ENCODE peak calls at places on chromosomes 5 and 9, in nine cellular contexts. C is A549, T is endodermal cell, R is suprapubic skin, Y is cardiac muscle cell, U is HepG2, E is body of pancreas, G is IMR-90, Z is heart right ventricle. N is an unnamed sample.
A peak's percentile ranks its signal among the peaks of the same experiment; 100 is the strongest.

GRCh38 chr5:72566746-72567145 is 59.5 kb upstream of the ZNF366 start:
- DNase-seq in Y (no peak), U (no peak), T (no peak), E (no peak), G (no peak), Z (no peak), C (no peak), R (no peak), N (no peak)

GRCh38 chr5:159345861-159346260 is 15.6 kb upstream of the IL12B start:
- DNase-seq in U (no peak), R (no peak), G (no peak), C (no peak), Z (no peak), T (no peak), E (no peak), Y (no peak), N (no peak)

GRCh38 chr9:131848570-131849160 is 108.8 kb upstream of the RAPGEF1 start:
- DNase-seq in Y (no peak), E (no peak), U (no peak), R (no peak), C (no peak), G (no peak), T (no peak), Z (no peak), N (no peak)

GRCh38 chr9:104177003-104177611 is 83.0 kb downstream of the SMC2 start:
- DNase-seq in G (no peak), U (peak; percentile 9), Y (peak; percentile 28), T (no peak), C (peak; percentile 21), Z (no peak), E (peak; percentile 21), R (no peak), N (no peak)

GRCh38 chr5:127683006-127683405 is 20.2 kb upstream of the CCDC192 start:
- DNase-seq in E (no peak), C (no peak), Z (no peak), G (no peak), R (no peak), U (no peak), T (no peak), Y (no peak), N (no peak)

GRCh38 chr5:110086658-110087388 is 397.1 kb downstream of the MAN2A1 start:
- DNase-seq in Y (no peak), E (peak; percentile 16), Z (no peak), R (peak; percentile 80), G (peak; percentile 29), C (no peak), T (no peak), U (no peak), N (no peak)

GRCh38 chr9:80553986-80554715 is 982.4 kb downstream of the TLE4 start:
- DNase-seq in Z (no peak), Y (no peak), E (no peak), T (no peak), R (no peak), C (no peak), U (no peak), G (no peak), N (no peak)

GRCh38 chr9:112487008-112487798 is 576 bp downstream of the KIAA1958 start:
- DNase-seq in Y (peak; percentile 66), E (peak; percentile 64), G (peak; percentile 36), R (peak; percentile 63), T (peak; percentile 82), Z (peak; percentile 62), C (peak; percentile 62), U (peak; percentile 20), N (no peak)

DNA sequence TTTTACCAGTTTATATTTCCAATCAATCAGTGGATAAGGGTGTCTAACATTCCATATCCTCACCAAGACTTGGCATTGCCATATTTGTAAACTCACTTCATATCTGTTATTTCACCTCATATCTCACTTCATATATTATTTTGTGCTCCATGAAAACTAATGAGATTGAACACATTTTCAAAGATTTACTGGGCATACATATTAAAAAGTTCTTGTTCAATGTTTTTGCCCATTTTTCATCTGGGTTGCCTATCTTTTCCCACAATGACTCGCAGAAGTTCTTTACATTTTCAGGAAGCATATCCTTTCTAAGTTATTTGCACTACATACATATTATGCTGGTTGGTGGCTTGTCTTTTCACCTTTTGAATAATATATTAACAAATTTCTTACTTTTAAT is 15.3 kb downstream of the ZNF510 start:
- DNase-seq in R (no peak), U (no peak), Y (no peak), T (no peak), C (peak; percentile 9), E (no peak), Z (no peak), G (no peak), N (no peak)
- H3K9me3 ChIP-seq in R (peaks cover 72% of the 10 kb centered on the region), U (peaks cover 95% of the 10 kb centered on the region), Y (peaks cover 18% of the 10 kb centered on the region), T (peaks cover 100% of the 10 kb centered on the region), C (peaks cover 99% of the 10 kb centered on the region), E (peaks cover 89% of the 10 kb centered on the region), Z (peaks cover 100% of the 10 kb centered on the region), G (peaks cover 66% of the 10 kb centered on the region), N (peaks cover 86% of the 10 kb centered on the region)

GRCh38 chr5:171598279-171599152 is 179.1 kb downstream of the FGF18 start:
- DNase-seq in C (no peak), Z (no peak), E (no peak), Y (no peak), R (no peak), G (no peak), U (no peak), T (peak; percentile 29), N (no peak)
- H3K27ac ChIP-seq in C (no peak overlapping the region), Z (no peak overlapping the region), E (no peak overlapping the region), Y (no peak overlapping the region), R (no peak overlapping the region), G (no peak overlapping the region), U (no peak overlapping the region), T (no peak overlapping the region), N (no peak overlapping the region)

DNA sequence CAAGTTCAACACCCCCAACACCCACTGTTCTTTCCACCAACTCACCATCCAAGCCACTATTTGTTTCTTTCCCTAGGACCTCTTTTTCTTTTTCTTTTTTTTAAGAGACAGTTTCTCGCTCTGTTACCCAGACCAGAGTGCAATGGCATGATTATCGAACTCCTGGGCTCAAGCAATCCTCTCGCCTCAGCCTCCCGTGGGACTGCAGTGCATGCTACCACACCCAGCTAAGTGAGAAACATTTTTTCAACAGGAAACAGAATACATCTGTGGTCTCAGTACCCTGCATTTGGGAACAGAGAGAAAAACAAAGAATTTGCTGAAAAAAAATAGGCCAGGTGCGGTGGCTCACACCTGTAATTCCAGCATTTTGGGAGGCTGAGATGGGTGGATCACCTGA is 24.6 kb downstream of the B4GALT1 start:
- DNase-seq in U (no peak), T (no peak), C (no peak), R (no peak), E (no peak), Y (no peak), G (no peak), Z (no peak), N (no peak)
- H3K4me1 ChIP-seq in U (peaks cover 59% of the 10 kb centered on the region), T (no peaks in the 10 kb centered on the region), C (peaks cover 98% of the 10 kb centered on the region), R (peaks cover 81% of the 10 kb centered on the region), E (peaks cover 43% of the 10 kb centered on the region), Y (peaks cover 25% of the 10 kb centered on the region), G (peaks cover 27% of the 10 kb centered on the region), Z (peaks cover 100% of the 10 kb centered on the region), N (no peaks in the 10 kb centered on the region)

DNA sequence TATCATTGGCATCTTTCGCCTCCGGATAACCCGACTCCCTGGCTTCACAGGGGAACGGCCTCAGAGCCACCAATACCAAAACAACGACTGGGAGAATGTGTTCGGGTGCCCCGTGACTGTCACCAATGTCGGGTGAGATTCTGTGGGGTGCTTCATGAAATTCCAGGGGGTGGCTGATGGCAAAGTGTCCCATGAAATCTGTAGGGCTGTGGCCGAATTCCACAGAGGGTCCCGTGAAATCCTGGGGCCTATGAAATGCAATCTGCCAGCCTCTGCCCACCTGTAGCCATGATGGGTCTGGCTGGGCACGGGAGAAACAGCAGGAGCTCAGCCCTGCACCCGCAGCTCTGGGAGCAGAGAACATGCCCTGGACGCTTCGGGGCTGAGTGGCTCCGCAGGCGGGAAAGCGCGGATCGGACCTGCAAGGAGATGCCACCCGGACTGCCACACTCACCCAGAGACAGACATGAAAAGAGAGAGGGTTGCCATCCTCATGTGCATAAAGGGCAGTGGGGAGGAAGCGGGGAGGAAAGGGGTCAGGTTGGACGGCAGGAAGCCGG is 192.4 kb downstream of the OLFM1 start:
- DNase-seq in Z (no peak), Y (no peak), U (no peak), E (no peak), T (no peak), G (no peak), C (no peak), R (no peak), N (no peak)
- H3K9me3 ChIP-seq in Z (no peaks in the 10 kb centered on the region), Y (no peaks in the 10 kb centered on the region), U (no peaks in the 10 kb centered on the region), E (no peaks in the 10 kb centered on the region), T (no peaks in the 10 kb centered on the region), G (peaks cover 39% of the 10 kb centered on the region), C (no peaks in the 10 kb centered on the region), R (no peaks in the 10 kb centered on the region), N (no peaks in the 10 kb centered on the region)

DNA sequence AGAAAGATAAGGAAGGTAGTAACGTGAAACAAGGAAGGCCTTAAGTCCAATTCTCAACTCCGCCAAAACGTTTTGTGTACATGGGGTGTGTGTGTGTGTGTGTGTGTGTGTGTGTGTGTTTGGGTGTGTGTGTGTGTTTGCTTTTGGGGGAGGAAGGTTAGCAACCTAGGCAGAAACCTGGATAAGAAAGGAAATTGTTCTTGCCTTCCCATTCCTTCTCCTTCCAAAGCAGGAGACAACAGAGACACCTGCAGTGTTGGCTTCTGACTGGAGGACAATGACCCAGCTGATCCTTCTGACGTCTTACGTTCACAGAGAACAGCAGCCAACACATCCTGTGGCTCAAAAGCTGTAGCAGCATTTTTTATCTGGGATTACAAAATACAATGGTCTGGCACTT is 4.1 kb upstream of the CCNG1 start:
- DNase-seq in R (no peak), E (peak; percentile 24), T (peak; percentile 79), C (no peak), U (no peak), Y (no peak), G (no peak), Z (no peak), N (no peak)
- H3K27ac ChIP-seq in R (no peak overlapping the region), E (no peak overlapping the region), T (no peak overlapping the region), C (no peak overlapping the region), U (no peak overlapping the region), Y (no peak overlapping the region), G (no peak overlapping the region), Z (no peak overlapping the region), N (no peak overlapping the region)